ENCODE peak calls at places on chromosome 5, in eight cellular contexts. One of them, this sample, is unnamed.

GRCh38 chr5:107389130-107389553 is 281.6 kb downstream of the EFNA5 start:
- DNase-seq in renal cortical epithelial cell: peak; percentile 49
- DNase-seq in RWPE1: peak; percentile 12
- DNase-seq in endothelial cell: no peak
- DNase-seq in stimulated activated CD4-positive, alpha-beta T cell treated with anti-CD3 and anti-CD28 coated beads, Interleukin-4, amount 100 ng/mL, for 1 hour: no peak
- DNase-seq in effector CD8-positive, alpha-beta T cell: no peak
- DNase-seq in AG08395: peak; percentile 26
- DNase-seq in left ventricle myocardium inferior: no peak
- DNase-seq in this sample: no peak

GRCh38 chr5:1867114-1867814 is 15.5 kb downstream of the IRX4 start:
- DNase-seq in renal cortical epithelial cell: no peak
- DNase-seq in left ventricle myocardium inferior: no peak
- DNase-seq in stimulated activated CD4-positive, alpha-beta T cell treated with anti-CD3 and anti-CD28 coated beads, Interleukin-4, amount 100 ng/mL, for 1 hour: no peak
- DNase-seq in AG08395: no peak
- DNase-seq in RWPE1: no peak
- DNase-seq in endothelial cell: no peak
- DNase-seq in effector CD8-positive, alpha-beta T cell: peak; percentile 3
- DNase-seq in this sample: no peak

GRCh38 chr5:68272289-68272688 is 56.7 kb downstream of the PIK3R1 start:
- DNase-seq in renal cortical epithelial cell: peak; percentile 33
- DNase-seq in stimulated activated CD4-positive, alpha-beta T cell treated with anti-CD3 and anti-CD28 coated beads, Interleukin-4, amount 100 ng/mL, for 1 hour: no peak
- DNase-seq in RWPE1: no peak
- DNase-seq in AG08395: no peak
- DNase-seq in endothelial cell: no peak
- DNase-seq in effector CD8-positive, alpha-beta T cell: no peak
- DNase-seq in left ventricle myocardium inferior: no peak
- DNase-seq in this sample: no peak

GRCh38 chr5:135064235-135064570 is 30.2 kb upstream of the PITX1 start:
- DNase-seq in endothelial cell: no peak
- DNase-seq in stimulated activated CD4-positive, alpha-beta T cell treated with anti-CD3 and anti-CD28 coated beads, Interleukin-4, amount 100 ng/mL, for 1 hour: no peak
- DNase-seq in AG08395: no peak
- DNase-seq in left ventricle myocardium inferior: no peak
- DNase-seq in renal cortical epithelial cell: no peak
- DNase-seq in effector CD8-positive, alpha-beta T cell: no peak
- DNase-seq in RWPE1: no peak
- DNase-seq in this sample: no peak

GRCh38 chr5:108461628-108462367 is 79.9 kb upstream of the FBXL17 start:
- DNase-seq in renal cortical epithelial cell: peak; percentile 50
- DNase-seq in effector CD8-positive, alpha-beta T cell: no peak
- DNase-seq in left ventricle myocardium inferior: no peak
- DNase-seq in stimulated activated CD4-positive, alpha-beta T cell treated with anti-CD3 and anti-CD28 coated beads, Interleukin-4, amount 100 ng/mL, for 1 hour: no peak
- DNase-seq in AG08395: peak; percentile 75
- DNase-seq in RWPE1: peak; percentile 19
- DNase-seq in endothelial cell: no peak
- DNase-seq in this sample: no peak

GRCh38 chr5:18487928-18488480 is 853.7 kb downstream of the TAF11L14 start:
- DNase-seq in AG08395: no peak
- DNase-seq in left ventricle myocardium inferior: no peak
- DNase-seq in RWPE1: no peak
- DNase-seq in renal cortical epithelial cell: no peak
- DNase-seq in stimulated activated CD4-positive, alpha-beta T cell treated with anti-CD3 and anti-CD28 coated beads, Interleukin-4, amount 100 ng/mL, for 1 hour: no peak
- DNase-seq in effector CD8-positive, alpha-beta T cell: no peak
- DNase-seq in endothelial cell: no peak
- DNase-seq in this sample: no peak

GRCh38 chr5:163571755-163572154 is 66.3 kb downstream of the MAT2B start:
- DNase-seq in left ventricle myocardium inferior: no peak
- DNase-seq in stimulated activated CD4-positive, alpha-beta T cell treated with anti-CD3 and anti-CD28 coated beads, Interleukin-4, amount 100 ng/mL, for 1 hour: no peak
- DNase-seq in endothelial cell: no peak
- DNase-seq in AG08395: peak; percentile 75
- DNase-seq in renal cortical epithelial cell: peak; percentile 94
- DNase-seq in RWPE1: peak; percentile 75
- DNase-seq in effector CD8-positive, alpha-beta T cell: no peak
- DNase-seq in this sample: peak; percentile 57

GRCh38 chr5:102617187-102617856 is 118.5 kb upstream of the SLCO6A1 start:
- DNase-seq in renal cortical epithelial cell: no peak
- DNase-seq in stimulated activated CD4-positive, alpha-beta T cell treated with anti-CD3 and anti-CD28 coated beads, Interleukin-4, amount 100 ng/mL, for 1 hour: no peak
- DNase-seq in RWPE1: no peak
- DNase-seq in effector CD8-positive, alpha-beta T cell: no peak
- DNase-seq in AG08395: peak; percentile 58
- DNase-seq in endothelial cell: no peak
- DNase-seq in left ventricle myocardium inferior: no peak
- DNase-seq in this sample: no peak

GRCh38 chr5:53733853-53734252 is 173.4 kb downstream of the NDUFS4 start:
- DNase-seq in RWPE1: no peak
- DNase-seq in effector CD8-positive, alpha-beta T cell: no peak
- DNase-seq in endothelial cell: no peak
- DNase-seq in stimulated activated CD4-positive, alpha-beta T cell treated with anti-CD3 and anti-CD28 coated beads, Interleukin-4, amount 100 ng/mL, for 1 hour: no peak
- DNase-seq in left ventricle myocardium inferior: no peak
- DNase-seq in renal cortical epithelial cell: no peak
- DNase-seq in AG08395: no peak
- DNase-seq in this sample: no peak

GRCh38 chr5:154403776-154404387 is 41.9 kb upstream of the SAP30L start:
- DNase-seq in AG08395: no peak
- DNase-seq in left ventricle myocardium inferior: no peak
- DNase-seq in stimulated activated CD4-positive, alpha-beta T cell treated with anti-CD3 and anti-CD28 coated beads, Interleukin-4, amount 100 ng/mL, for 1 hour: no peak
- DNase-seq in renal cortical epithelial cell: no peak
- DNase-seq in RWPE1: no peak
- DNase-seq in endothelial cell: no peak
- DNase-seq in effector CD8-positive, alpha-beta T cell: no peak
- DNase-seq in this sample: no peak

GRCh38 chr5:2670856-2671404 is 80.5 kb downstream of the IRX2 start:
- DNase-seq in left ventricle myocardium inferior: no peak
- DNase-seq in endothelial cell: no peak
- DNase-seq in RWPE1: no peak
- DNase-seq in effector CD8-positive, alpha-beta T cell: no peak
- DNase-seq in AG08395: no peak
- DNase-seq in renal cortical epithelial cell: no peak
- DNase-seq in stimulated activated CD4-positive, alpha-beta T cell treated with anti-CD3 and anti-CD28 coated beads, Interleukin-4, amount 100 ng/mL, for 1 hour: no peak
- DNase-seq in this sample: no peak

GRCh38 chr5:53481887-53482716 is 1.7 kb downstream of the FST start:
- DNase-seq in renal cortical epithelial cell: peak; percentile 43
- DNase-seq in left ventricle myocardium inferior: peak; percentile 76
- DNase-seq in AG08395: peak; percentile 77
- DNase-seq in RWPE1: peak; percentile 92
- DNase-seq in stimulated activated CD4-positive, alpha-beta T cell treated with anti-CD3 and anti-CD28 coated beads, Interleukin-4, amount 100 ng/mL, for 1 hour: peak; percentile 57
- DNase-seq in effector CD8-positive, alpha-beta T cell: peak; percentile 7
- DNase-seq in endothelial cell: peak; percentile 72
- DNase-seq in this sample: peak; percentile 63

GRCh38 chr5:37869221-37869620 is 29.4 kb upstream of the GDNF start:
- DNase-seq in renal cortical epithelial cell: no peak
- DNase-seq in AG08395: peak; percentile 38
- DNase-seq in RWPE1: no peak
- DNase-seq in effector CD8-positive, alpha-beta T cell: no peak
- DNase-seq in left ventricle myocardium inferior: no peak
- DNase-seq in stimulated activated CD4-positive, alpha-beta T cell treated with anti-CD3 and anti-CD28 coated beads, Interleukin-4, amount 100 ng/mL, for 1 hour: no peak
- DNase-seq in endothelial cell: no peak
- DNase-seq in this sample: no peak

GRCh38 chr5:121692163-121692562 is 159.5 kb upstream of the FTMT start:
- DNase-seq in renal cortical epithelial cell: no peak
- DNase-seq in left ventricle myocardium inferior: no peak
- DNase-seq in stimulated activated CD4-positive, alpha-beta T cell treated with anti-CD3 and anti-CD28 coated beads, Interleukin-4, amount 100 ng/mL, for 1 hour: no peak
- DNase-seq in endothelial cell: no peak
- DNase-seq in effector CD8-positive, alpha-beta T cell: no peak
- DNase-seq in AG08395: no peak
- DNase-seq in RWPE1: no peak
- DNase-seq in this sample: no peak

GRCh38 chr5:136191304-136192014 is 1.5 kb downstream of the SMIM32 start:
- DNase-seq in AG08395: peak; percentile 31
- DNase-seq in endothelial cell: peak; percentile 55
- DNase-seq in RWPE1: peak; percentile 47
- DNase-seq in effector CD8-positive, alpha-beta T cell: no peak
- DNase-seq in left ventricle myocardium inferior: no peak
- DNase-seq in stimulated activated CD4-positive, alpha-beta T cell treated with anti-CD3 and anti-CD28 coated beads, Interleukin-4, amount 100 ng/mL, for 1 hour: no peak
- DNase-seq in renal cortical epithelial cell: peak; percentile 32
- DNase-seq in this sample: no peak

GRCh38 chr5:32172908-32173393 is 1.2 kb downstream of the GOLPH3 start:
- DNase-seq in left ventricle myocardium inferior: no peak
- DNase-seq in stimulated activated CD4-positive, alpha-beta T cell treated with anti-CD3 and anti-CD28 coated beads, Interleukin-4, amount 100 ng/mL, for 1 hour: no peak
- DNase-seq in RWPE1: no peak
- DNase-seq in AG08395: peak; percentile 42
- DNase-seq in effector CD8-positive, alpha-beta T cell: no peak
- DNase-seq in endothelial cell: no peak
- DNase-seq in renal cortical epithelial cell: peak; percentile 51
- DNase-seq in this sample: no peak

GRCh38 chr5:176167800-176168199 is 70.4 kb upstream of the SIMC1 start:
- DNase-seq in stimulated activated CD4-positive, alpha-beta T cell treated with anti-CD3 and anti-CD28 coated beads, Interleukin-4, amount 100 ng/mL, for 1 hour: no peak
- DNase-seq in endothelial cell: no peak
- DNase-seq in AG08395: no peak
- DNase-seq in renal cortical epithelial cell: no peak
- DNase-seq in left ventricle myocardium inferior: no peak
- DNase-seq in RWPE1: no peak
- DNase-seq in effector CD8-positive, alpha-beta T cell: no peak
- DNase-seq in this sample: no peak

GRCh38 chr5:136212252-136212721 is 19.3 kb upstream of the SMIM32 start:
- DNase-seq in left ventricle myocardium inferior: peak; percentile 49
- DNase-seq in renal cortical epithelial cell: no peak
- DNase-seq in endothelial cell: peak; percentile 63
- DNase-seq in stimulated activated CD4-positive, alpha-beta T cell treated with anti-CD3 and anti-CD28 coated beads, Interleukin-4, amount 100 ng/mL, for 1 hour: peak; percentile 42
- DNase-seq in effector CD8-positive, alpha-beta T cell: peak; percentile 2
- DNase-seq in AG08395: peak; percentile 73
- DNase-seq in RWPE1: peak; percentile 68
- DNase-seq in this sample: peak; percentile 48

GRCh38 chr5:78964889-78965288 is 20.2 kb downstream of the ARSB start:
- DNase-seq in renal cortical epithelial cell: peak; percentile 83
- DNase-seq in stimulated activated CD4-positive, alpha-beta T cell treated with anti-CD3 and anti-CD28 coated beads, Interleukin-4, amount 100 ng/mL, for 1 hour: no peak
- DNase-seq in RWPE1: peak; percentile 51
- DNase-seq in left ventricle myocardium inferior: no peak
- DNase-seq in endothelial cell: no peak
- DNase-seq in AG08395: peak; percentile 53
- DNase-seq in effector CD8-positive, alpha-beta T cell: no peak
- DNase-seq in this sample: peak; percentile 69

GRCh38 chr5:175718401-175719108 is 60.7 kb downstream of the HRH2 start:
- DNase-seq in RWPE1: peak; percentile 50
- DNase-seq in endothelial cell: peak; percentile 59
- DNase-seq in renal cortical epithelial cell: no peak
- DNase-seq in left ventricle myocardium inferior: peak; percentile 68
- DNase-seq in AG08395: no peak
- DNase-seq in stimulated activated CD4-positive, alpha-beta T cell treated with anti-CD3 and anti-CD28 coated beads, Interleukin-4, amount 100 ng/mL, for 1 hour: peak; percentile 81
- DNase-seq in effector CD8-positive, alpha-beta T cell: peak; percentile 24
- DNase-seq in this sample: peak; percentile 21

GRCh38 chr5:72523960-72524582 is 16.9 kb upstream of the ZNF366 start:
- DNase-seq in renal cortical epithelial cell: peak; percentile 87
- DNase-seq in endothelial cell: no peak
- DNase-seq in AG08395: peak; percentile 56
- DNase-seq in RWPE1: peak; percentile 52
- DNase-seq in left ventricle myocardium inferior: no peak
- DNase-seq in effector CD8-positive, alpha-beta T cell: no peak
- DNase-seq in stimulated activated CD4-positive, alpha-beta T cell treated with anti-CD3 and anti-CD28 coated beads, Interleukin-4, amount 100 ng/mL, for 1 hour: no peak
- DNase-seq in this sample: peak; percentile 70

GRCh38 chr5:58497956-58498942 is 7.0 kb downstream of the GAPT start:
- DNase-seq in left ventricle myocardium inferior: no peak
- DNase-seq in AG08395: peak; percentile 53
- DNase-seq in effector CD8-positive, alpha-beta T cell: no peak
- DNase-seq in renal cortical epithelial cell: peak; percentile 41
- DNase-seq in endothelial cell: peak; percentile 72
- DNase-seq in stimulated activated CD4-positive, alpha-beta T cell treated with anti-CD3 and anti-CD28 coated beads, Interleukin-4, amount 100 ng/mL, for 1 hour: no peak
- DNase-seq in RWPE1: peak; percentile 64
- DNase-seq in this sample: peak; percentile 43

GRCh38 chr5:178474562-178475184 is 115.5 kb downstream of the COL23A1 start:
- DNase-seq in endothelial cell: no peak
- DNase-seq in effector CD8-positive, alpha-beta T cell: no peak
- DNase-seq in left ventricle myocardium inferior: no peak
- DNase-seq in RWPE1: peak; percentile 42
- DNase-seq in renal cortical epithelial cell: peak; percentile 22
- DNase-seq in stimulated activated CD4-positive, alpha-beta T cell treated with anti-CD3 and anti-CD28 coated beads, Interleukin-4, amount 100 ng/mL, for 1 hour: no peak
- DNase-seq in AG08395: peak; percentile 53
- DNase-seq in this sample: peak; percentile 45

GRCh38 chr5:122741681-122742080 is 33.2 kb upstream of the SNX2 start:
- DNase-seq in left ventricle myocardium inferior: no peak
- DNase-seq in effector CD8-positive, alpha-beta T cell: no peak
- DNase-seq in RWPE1: peak; percentile 13
- DNase-seq in AG08395: no peak
- DNase-seq in stimulated activated CD4-positive, alpha-beta T cell treated with anti-CD3 and anti-CD28 coated beads, Interleukin-4, amount 100 ng/mL, for 1 hour: no peak
- DNase-seq in renal cortical epithelial cell: no peak
- DNase-seq in endothelial cell: no peak
- DNase-seq in this sample: no peak

GRCh38 chr5:17258429-17258828 is 41.0 kb downstream of the BASP1 start:
- DNase-seq in renal cortical epithelial cell: no peak
- DNase-seq in AG08395: peak; percentile 14
- DNase-seq in effector CD8-positive, alpha-beta T cell: no peak
- DNase-seq in endothelial cell: no peak
- DNase-seq in left ventricle myocardium inferior: no peak
- DNase-seq in RWPE1: peak; percentile 16
- DNase-seq in stimulated activated CD4-positive, alpha-beta T cell treated with anti-CD3 and anti-CD28 coated beads, Interleukin-4, amount 100 ng/mL, for 1 hour: no peak
- DNase-seq in this sample: no peak

GRCh38 chr5:169652057-169652456 is 15.0 kb downstream of the DOCK2 start:
- DNase-seq in RWPE1: no peak
- DNase-seq in effector CD8-positive, alpha-beta T cell: no peak
- DNase-seq in left ventricle myocardium inferior: peak; percentile 65
- DNase-seq in endothelial cell: no peak
- DNase-seq in renal cortical epithelial cell: no peak
- DNase-seq in AG08395: no peak
- DNase-seq in stimulated activated CD4-positive, alpha-beta T cell treated with anti-CD3 and anti-CD28 coated beads, Interleukin-4, amount 100 ng/mL, for 1 hour: no peak
- DNase-seq in this sample: no peak

GRCh38 chr5:155004138-155004744 is 9.3 kb upstream of the KIF4B start:
- DNase-seq in RWPE1: peak; percentile 16
- DNase-seq in left ventricle myocardium inferior: no peak
- DNase-seq in stimulated activated CD4-positive, alpha-beta T cell treated with anti-CD3 and anti-CD28 coated beads, Interleukin-4, amount 100 ng/mL, for 1 hour: peak; percentile 21
- DNase-seq in effector CD8-positive, alpha-beta T cell: no peak
- DNase-seq in endothelial cell: peak; percentile 5
- DNase-seq in renal cortical epithelial cell: no peak
- DNase-seq in AG08395: no peak
- DNase-seq in this sample: peak; percentile 10

GRCh38 chr5:34841816-34842215 is 2.9 kb downstream of the TTC23L start:
- DNase-seq in AG08395: no peak
- DNase-seq in endothelial cell: no peak
- DNase-seq in effector CD8-positive, alpha-beta T cell: no peak
- DNase-seq in left ventricle myocardium inferior: no peak
- DNase-seq in stimulated activated CD4-positive, alpha-beta T cell treated with anti-CD3 and anti-CD28 coated beads, Interleukin-4, amount 100 ng/mL, for 1 hour: no peak
- DNase-seq in renal cortical epithelial cell: no peak
- DNase-seq in RWPE1: no peak
- DNase-seq in this sample: no peak

GRCh38 chr5:112848116-112848811 is 12.8 kb upstream of the SRP19 start:
- DNase-seq in effector CD8-positive, alpha-beta T cell: no peak
- DNase-seq in stimulated activated CD4-positive, alpha-beta T cell treated with anti-CD3 and anti-CD28 coated beads, Interleukin-4, amount 100 ng/mL, for 1 hour: no peak
- DNase-seq in endothelial cell: no peak
- DNase-seq in RWPE1: peak; percentile 62
- DNase-seq in left ventricle myocardium inferior: no peak
- DNase-seq in AG08395: peak; percentile 58
- DNase-seq in renal cortical epithelial cell: peak; percentile 80
- DNase-seq in this sample: peak; percentile 74

GRCh38 chr5:63053019-63053638 is 474.5 kb downstream of the LRRC70 start:
- DNase-seq in AG08395: no peak
- DNase-seq in left ventricle myocardium inferior: peak; percentile 34
- DNase-seq in renal cortical epithelial cell: peak; percentile 48
- DNase-seq in endothelial cell: no peak
- DNase-seq in RWPE1: no peak
- DNase-seq in stimulated activated CD4-positive, alpha-beta T cell treated with anti-CD3 and anti-CD28 coated beads, Interleukin-4, amount 100 ng/mL, for 1 hour: no peak
- DNase-seq in effector CD8-positive, alpha-beta T cell: no peak
- DNase-seq in this sample: no peak